ENCODE peak calls at places on chromosomes 2 and 18, in four cellular contexts. One of them, this sample, is unnamed.

GRCh38 chr18:26504831-26505230 is 43.5 kb downstream of the KCTD1 start:
- DNase-seq in uterus: no peak
- DNase-seq in adrenal gland: no peak
- DNase-seq in breast epithelium: no peak
- DNase-seq in this sample: no peak

GRCh38 chr2:231393149-231394131 is 2.1 kb upstream of the B3GNT7 start:
- DNase-seq in uterus: no peak
- DNase-seq in adrenal gland: peak; percentile 76
- DNase-seq in breast epithelium: no peak
- DNase-seq in this sample: peak; percentile 74

GRCh38 chr2:37855283-37856041 is 69.6 kb upstream of the RMDN2 start:
- DNase-seq in uterus: peak; percentile 49
- DNase-seq in adrenal gland: peak; percentile 67
- DNase-seq in breast epithelium: peak; percentile 73
- DNase-seq in this sample: peak; percentile 68

GRCh38 chr2:70851704-70852103 is 16.1 kb upstream of the CD207 start:
- DNase-seq in uterus: no peak
- DNase-seq in adrenal gland: no peak
- DNase-seq in breast epithelium: no peak
- DNase-seq in this sample: no peak

GRCh38 chr2:130391872-130392670 is 36.2 kb downstream of the PTPN18 start:
- DNase-seq in uterus: no peak
- DNase-seq in adrenal gland: no peak
- DNase-seq in breast epithelium: no peak
- DNase-seq in this sample: no peak

GRCh38 chr18:46073474-46074331 is 1.6 kb upstream of the PSTPIP2 start:
- DNase-seq in uterus: peak; percentile 44
- DNase-seq in adrenal gland: peak; percentile 71
- DNase-seq in breast epithelium: no peak
- DNase-seq in this sample: no peak

GRCh38 chr2:96987264-96987909 is 1.0 kb upstream of the FAM178B start:
- DNase-seq in uterus: peak; percentile 5
- DNase-seq in adrenal gland: no peak
- DNase-seq in breast epithelium: no peak
- DNase-seq in this sample: no peak

GRCh38 chr2:234981197-234982095 is 29.6 kb downstream of the SH3BP4 start:
- DNase-seq in uterus: peak; percentile 78
- DNase-seq in adrenal gland: peak; percentile 79
- DNase-seq in breast epithelium: peak; percentile 68
- DNase-seq in this sample: peak; percentile 70

GRCh38 chr2:29174937-29175336 is 59.7 kb downstream of the CLIP4 start:
- DNase-seq in uterus: no peak
- DNase-seq in adrenal gland: no peak
- DNase-seq in breast epithelium: no peak
- DNase-seq in this sample: no peak

GRCh38 chr2:88638743-88639142 is 11.5 kb upstream of the EIF2AK3 start:
- DNase-seq in uterus: no peak
- DNase-seq in adrenal gland: no peak
- DNase-seq in breast epithelium: no peak
- DNase-seq in this sample: no peak

GRCh38 chr18:79718126-79718525 is 38.5 kb downstream of the CTDP1 start:
- DNase-seq in uterus: no peak
- DNase-seq in adrenal gland: no peak
- DNase-seq in breast epithelium: no peak
- DNase-seq in this sample: peak; percentile 59

GRCh38 chr2:9812945-9813311 is 30.3 kb upstream of the TAF1B start:
- DNase-seq in uterus: no peak
- DNase-seq in adrenal gland: no peak
- DNase-seq in breast epithelium: no peak
- DNase-seq in this sample: no peak

GRCh38 chr2:17879913-17880274 is 1.4 kb downstream of the KCNS3 start:
- DNase-seq in uterus: no peak
- DNase-seq in adrenal gland: no peak
- DNase-seq in breast epithelium: no peak
- DNase-seq in this sample: no peak

GRCh38 chr2:220499281-220499680 is 871.9 kb downstream of the SLC4A3 start:
- DNase-seq in uterus: no peak
- DNase-seq in adrenal gland: no peak
- DNase-seq in breast epithelium: no peak
- DNase-seq in this sample: no peak

GRCh38 chr2:675982-676646 is 1.1 kb downstream of the TMEM18 start:
- DNase-seq in uterus: peak; percentile 76
- DNase-seq in adrenal gland: peak; percentile 87
- DNase-seq in breast epithelium: peak; percentile 63
- DNase-seq in this sample: no peak

GRCh38 chr2:118763797-118764196 is 83.7 kb downstream of the EN1 start:
- DNase-seq in uterus: no peak
- DNase-seq in adrenal gland: no peak
- DNase-seq in breast epithelium: no peak
- DNase-seq in this sample: no peak

GRCh38 chr2:88038263-88039105 is 17.1 kb downstream of the KRCC1 start:
- DNase-seq in uterus: no peak
- DNase-seq in adrenal gland: no peak
- DNase-seq in breast epithelium: no peak
- DNase-seq in this sample: no peak

GRCh38 chr2:60987041-60987440 is 30.5 kb upstream of the PEX13 start:
- DNase-seq in uterus: no peak
- DNase-seq in adrenal gland: no peak
- DNase-seq in breast epithelium: no peak
- DNase-seq in this sample: no peak

GRCh38 chr2:231795525-231796327 is 9.5 kb downstream of the COPS7B start:
- DNase-seq in uterus: no peak
- DNase-seq in adrenal gland: peak; percentile 90
- DNase-seq in breast epithelium: peak; percentile 21
- DNase-seq in this sample: peak; percentile 23

GRCh38 chr2:9235388-9236344 is 29.1 kb downstream of the ASAP2 start:
- DNase-seq in uterus: peak; percentile 70
- DNase-seq in adrenal gland: peak; percentile 70
- DNase-seq in breast epithelium: no peak
- DNase-seq in this sample: peak; percentile 52

GRCh38 chr2:176018708-176019107 is 16.6 kb upstream of the LNPK start:
- DNase-seq in uterus: no peak
- DNase-seq in adrenal gland: no peak
- DNase-seq in breast epithelium: no peak
- DNase-seq in this sample: no peak

GRCh38 chr2:24491626-24492282 is 700 bp downstream of the NCOA1 start:
- DNase-seq in uterus: peak; percentile 40
- DNase-seq in adrenal gland: peak; percentile 61
- DNase-seq in breast epithelium: peak; percentile 26
- DNase-seq in this sample: peak; percentile 93

GRCh38 chr2:24489465-24489864 is 1.6 kb upstream of the NCOA1 start:
- DNase-seq in uterus: no peak
- DNase-seq in adrenal gland: no peak
- DNase-seq in breast epithelium: no peak
- DNase-seq in this sample: peak; percentile 83

GRCh38 chr2:24489942-24490673 is 946 bp upstream of the NCOA1 start:
- DNase-seq in uterus: peak; percentile 29
- DNase-seq in adrenal gland: peak; percentile 58
- DNase-seq in breast epithelium: no peak
- DNase-seq in this sample: peak; percentile 51

GRCh38 chr2:24492283-24493272 is 1.5 kb downstream of the NCOA1 start:
- DNase-seq in uterus: no peak
- DNase-seq in adrenal gland: peak; percentile 62
- DNase-seq in breast epithelium: no peak
- DNase-seq in this sample: no peak

DNA sequence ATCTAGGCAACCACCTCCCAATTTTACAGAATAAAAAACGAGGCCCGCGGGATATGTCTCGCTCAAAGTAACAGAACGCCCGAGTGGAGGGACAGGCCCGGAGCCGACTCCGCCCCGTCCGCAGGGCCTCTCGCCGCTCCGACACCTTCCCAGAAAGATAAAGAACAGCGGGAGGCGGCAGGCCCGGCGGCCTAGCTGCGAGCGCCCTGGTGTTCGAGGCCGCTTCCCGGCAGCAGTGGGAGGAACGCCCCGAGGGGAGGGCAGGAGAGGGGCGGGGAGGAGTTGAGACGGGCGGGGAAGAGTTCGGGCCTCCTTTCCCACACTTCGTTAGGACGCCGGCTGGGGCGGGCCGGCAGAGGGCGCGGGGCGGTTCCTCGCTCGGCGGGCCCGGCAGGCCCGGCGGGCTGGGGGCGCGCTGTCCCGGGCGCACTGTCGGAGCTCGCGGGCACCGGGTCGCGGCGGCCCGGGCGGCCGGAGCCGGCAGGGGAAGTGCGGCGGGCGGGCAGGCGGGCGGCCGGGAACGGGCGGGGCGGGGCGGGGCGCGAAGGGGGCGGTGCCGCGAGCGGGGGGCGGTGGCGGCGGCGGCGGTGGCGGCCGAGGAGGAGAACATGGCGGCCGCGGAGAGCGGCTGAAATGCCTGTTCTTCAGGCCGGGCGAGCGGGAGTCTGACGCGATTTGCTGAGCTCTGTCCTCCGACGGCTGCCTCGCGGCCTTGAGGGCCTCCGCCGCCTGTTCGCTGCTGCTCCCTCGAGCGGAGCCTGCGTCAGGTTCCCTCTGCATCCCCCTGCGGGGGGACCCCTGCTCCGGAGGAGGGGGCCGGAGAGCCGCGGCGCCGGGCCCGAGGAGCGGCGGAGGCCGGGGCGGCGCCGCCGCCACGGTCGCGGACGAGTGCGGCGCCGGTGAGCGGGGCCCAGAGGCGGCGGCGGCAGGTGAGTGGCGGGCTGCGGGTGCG is at the start of gene NCOA1:
- DNase-seq in uterus: peak; percentile 89
- DNase-seq in adrenal gland: peak; percentile 91
- DNase-seq in breast epithelium: peak; percentile 75
- DNase-seq in this sample: peak; percentile 90
- TF ChIP-seq POLR2A in uterus: peak; percentile 36
- TF ChIP-seq POLR2A in adrenal gland: peak; percentile 49
- TF ChIP-seq POLR2A in breast epithelium: peak; percentile 32
- TF ChIP-seq POLR2A in this sample: peak; percentile 20

GRCh38 chr2:82169379-82169778 is 1864.8 kb upstream of the LRRTM1 start:
- DNase-seq in uterus: no peak
- DNase-seq in adrenal gland: no peak
- DNase-seq in breast epithelium: no peak
- DNase-seq in this sample: no peak
- H3K9me3 ChIP-seq in uterus: no peaks in the 10 kb centered on the region
- H3K9me3 ChIP-seq in adrenal gland: no peaks in the 10 kb centered on the region
- H3K9me3 ChIP-seq in breast epithelium: no peaks in the 10 kb centered on the region
- H3K9me3 ChIP-seq in this sample: no peaks in the 10 kb centered on the region

DNA sequence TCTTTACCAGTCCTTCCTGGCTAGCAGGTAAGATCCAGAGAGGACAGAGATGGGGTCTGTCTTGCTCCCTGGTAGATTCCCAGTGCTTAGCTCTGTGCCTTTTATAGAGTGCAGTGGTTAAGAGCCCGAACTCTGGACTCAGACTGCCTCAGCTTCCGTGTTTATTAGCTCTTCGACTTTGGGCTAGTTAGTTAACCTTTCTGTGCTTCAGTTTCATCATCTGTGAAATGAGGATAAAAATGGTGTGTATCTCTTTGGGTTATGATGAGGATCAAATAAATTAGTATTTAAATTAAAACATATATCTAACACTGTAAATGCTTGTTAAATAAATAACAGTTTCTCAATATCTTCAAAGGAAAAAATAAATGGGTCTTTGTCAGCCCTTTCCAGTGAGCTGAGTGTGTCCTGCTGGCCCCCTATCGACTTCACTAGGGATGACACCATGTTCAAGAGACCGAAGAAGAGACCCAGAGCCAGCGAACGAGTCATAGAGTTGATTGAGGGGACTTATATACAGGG is 38.2 kb downstream of the CERS6 start:
- DNase-seq in uterus: no peak
- DNase-seq in adrenal gland: no peak
- DNase-seq in breast epithelium: no peak
- DNase-seq in this sample: no peak
- TF ChIP-seq POLR2A in uterus: no peak
- TF ChIP-seq POLR2A in adrenal gland: no peak
- TF ChIP-seq POLR2A in breast epithelium: no peak
- TF ChIP-seq POLR2A in this sample: no peak

DNA sequence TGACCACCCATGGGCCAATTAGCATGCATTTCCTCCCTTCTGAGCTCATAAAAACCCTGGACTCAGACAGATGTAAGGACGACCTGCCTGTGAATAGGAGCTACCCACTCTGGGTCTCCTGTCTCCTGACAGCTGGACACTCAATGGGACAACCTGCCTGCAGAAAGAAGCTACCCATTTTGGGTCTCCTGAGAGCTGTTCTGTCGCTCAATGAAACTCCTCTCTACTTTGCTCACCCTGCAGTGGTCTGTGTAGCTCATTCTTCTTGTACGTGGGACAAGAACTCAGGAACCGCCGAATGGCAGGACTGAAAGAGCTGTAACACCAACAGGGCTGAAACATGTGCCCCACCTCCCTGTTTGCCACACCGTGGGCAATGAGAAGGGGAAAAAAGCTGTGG is 60.3 kb upstream of the DYNC1I2 start:
- DNase-seq in uterus: no peak
- DNase-seq in adrenal gland: no peak
- DNase-seq in breast epithelium: no peak
- DNase-seq in this sample: no peak
- H3K9me3 ChIP-seq in uterus: no peaks in the 10 kb centered on the region
- H3K9me3 ChIP-seq in adrenal gland: no peaks in the 10 kb centered on the region
- H3K9me3 ChIP-seq in breast epithelium: peaks cover 36% of the 10 kb centered on the region
- H3K9me3 ChIP-seq in this sample: peaks cover 37% of the 10 kb centered on the region

GRCh38 chr2:19020144-19021099 is 338.0 kb downstream of the OSR1 start:
- DNase-seq in uterus: no peak
- DNase-seq in adrenal gland: no peak
- DNase-seq in breast epithelium: no peak
- DNase-seq in this sample: peak; percentile 10

GRCh38 chr2:19021721-19022120 is 336.7 kb downstream of the OSR1 start:
- DNase-seq in uterus: no peak
- DNase-seq in adrenal gland: no peak
- DNase-seq in breast epithelium: peak; percentile 20
- DNase-seq in this sample: no peak

GRCh38 chr2:19026156-19026660 is 332.2 kb downstream of the OSR1 start:
- DNase-seq in uterus: no peak
- DNase-seq in adrenal gland: no peak
- DNase-seq in breast epithelium: no peak
- DNase-seq in this sample: no peak

GRCh38 chr2:19022334-19022733 is 336.1 kb downstream of the OSR1 start:
- DNase-seq in uterus: no peak
- DNase-seq in adrenal gland: no peak
- DNase-seq in breast epithelium: no peak
- DNase-seq in this sample: no peak

GRCh38 chr2:19021100-19021476 is 337.3 kb downstream of the OSR1 start:
- DNase-seq in uterus: no peak
- DNase-seq in adrenal gland: no peak
- DNase-seq in breast epithelium: no peak
- DNase-seq in this sample: no peak
- TF ChIP-seq POLR2A in uterus: no peak
- TF ChIP-seq POLR2A in adrenal gland: no peak
- TF ChIP-seq POLR2A in breast epithelium: no peak
- TF ChIP-seq POLR2A in this sample: no peak